ENCODE peak calls at places on chromosome 21, in four cellular contexts. B, Y, V and W are unnamed samples.

GRCh38 chr21:15011967-15012366 is 52.8 kb downstream of the NRIP1 start:
- DNase-seq in B (no peak), Y (no peak), V (no peak), W (no peak)

GRCh38 chr21:39012314-39013230 is 170.7 kb downstream of the PSMG1 start:
- DNase-seq in B (no peak), Y (no peak), V (no peak), W (no peak)

GRCh38 chr21:21085206-21085605 is 87.0 kb downstream of the NCAM2 start:
- DNase-seq in B (no peak), Y (no peak), V (no peak), W (no peak)

GRCh38 chr21:14866859-14867560 is 197.8 kb downstream of the NRIP1 start:
- DNase-seq in B (no peak), Y (no peak), V (no peak), W (no peak)

GRCh38 chr21:20802631-20803260 is 195.5 kb upstream of the NCAM2 start:
- DNase-seq in B (no peak), Y (no peak), V (no peak), W (no peak)

GRCh38 chr21:25934771-25935224 is 200.0 kb downstream of the GABPA start:
- DNase-seq in B (no peak), Y (peak), V (no peak), W (no peak)

GRCh38 chr21:38267136-38267535 is 10.3 kb downstream of the KCNJ15 start:
- DNase-seq in B (no peak), Y (no peak), V (no peak), W (no peak)

GRCh38 chr21:14366998-14367397 is 15.9 kb downstream of the HSPA13 start:
- DNase-seq in B (no peak), Y (no peak), V (no peak), W (no peak)

GRCh38 chr21:39799178-39799577 is 54.2 kb downstream of the IGSF5 start:
- DNase-seq in B (no peak), Y (no peak), V (no peak), W (no peak)

GRCh38 chr21:41876396-41876795 is 2.7 kb downstream of the PRDM15 start:
- DNase-seq in B (no peak), Y (no peak), V (no peak), W (no peak)

GRCh38 chr21:41875086-41875485 is 4.1 kb downstream of the PRDM15 start:
- DNase-seq in B (no peak), Y (no peak), V (no peak), W (no peak)

GRCh38 chr21:41873005-41873404 is 6.1 kb downstream of the PRDM15 start:
- DNase-seq in B (no peak), Y (no peak), V (no peak), W (no peak)

GRCh38 chr21:41873426-41873825 is 5.7 kb downstream of the PRDM15 start:
- DNase-seq in B (no peak), Y (no peak), V (no peak), W (no peak)

GRCh38 chr21:41874611-41875010 is 4.5 kb downstream of the PRDM15 start:
- DNase-seq in B (no peak), Y (no peak), V (no peak), W (no peak)
- TF ChIP-seq HDAC2 in B (no peak), Y (no peak), V (no peak), W (no peak)

GRCh38 chr21:36113647-36114428 is 21.0 kb upstream of the CBR3 start:
- DNase-seq in B (no peak), Y (peak), V (no peak), W (no peak)
- TF ChIP-seq ATF2 in B (no peak), Y (no peak), V (no peak), W (no peak)

DNA sequence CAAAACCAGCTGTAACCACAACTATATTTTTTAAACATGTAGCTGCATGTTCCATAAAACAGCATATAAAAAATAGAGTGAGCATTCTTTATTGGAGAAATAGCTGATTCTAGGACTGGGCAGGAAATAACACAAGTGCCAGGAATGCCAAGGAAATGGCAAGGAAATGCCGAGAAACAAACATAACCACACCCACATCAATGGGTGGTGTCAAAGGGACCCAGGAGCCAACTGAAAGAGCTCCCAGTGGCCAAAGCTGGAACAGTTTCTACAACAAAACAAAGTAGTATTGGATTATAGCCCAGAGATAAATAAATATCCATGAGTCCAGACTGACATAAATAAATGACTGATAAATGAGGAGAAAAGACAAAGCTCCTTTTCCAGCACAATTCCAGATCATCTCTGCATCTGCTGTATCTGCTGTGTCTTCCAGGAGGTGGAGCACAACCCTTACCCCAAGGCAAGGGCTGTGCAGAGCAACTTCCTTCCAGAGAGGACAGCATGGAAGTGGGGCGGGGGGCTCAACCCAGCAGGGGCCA is 28.1 kb downstream of the ADARB1 start:
- DNase-seq in B (no peak), Y (no peak), V (no peak), W (no peak)
- TF ChIP-seq HDAC2 in B (no peak), Y (no peak), V (no peak), W (no peak)

DNA sequence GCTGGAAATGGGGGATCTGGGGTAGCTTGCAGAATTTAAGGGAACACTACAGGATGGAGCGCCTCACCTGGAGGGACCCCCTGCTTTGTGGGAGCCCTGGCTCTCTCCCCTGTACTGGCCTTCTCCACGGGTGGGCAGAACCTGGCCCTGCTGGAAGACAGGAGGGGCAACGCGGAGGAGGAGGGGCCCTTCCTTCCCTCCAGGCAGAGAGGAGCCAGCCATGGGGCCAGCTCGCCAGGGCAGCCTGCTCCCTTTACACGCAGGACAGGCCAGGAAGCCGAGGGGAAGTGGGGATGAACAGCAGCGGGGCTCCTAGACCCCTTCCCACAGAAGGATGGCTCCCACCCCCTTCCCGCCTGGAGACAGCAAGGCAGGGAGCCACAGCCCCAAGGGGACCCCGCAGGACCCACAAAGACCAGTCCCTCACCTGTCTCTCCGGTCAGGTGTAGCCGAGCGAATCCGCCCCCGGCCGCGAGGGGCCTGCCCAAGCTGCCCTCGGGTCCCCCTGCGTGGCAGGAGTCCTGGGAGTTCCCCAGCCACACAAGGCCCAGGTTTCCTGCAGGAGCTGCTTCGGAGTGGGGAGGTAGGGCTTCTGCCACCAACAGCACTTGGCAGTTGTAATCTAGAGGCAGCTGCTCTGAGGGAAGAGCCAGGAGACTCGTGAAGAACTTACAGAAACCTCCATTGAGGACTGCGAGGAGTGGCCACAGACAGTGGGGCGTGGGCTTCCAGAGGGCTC is 1.6 kb upstream of the SLC19A1 start:
- DNase-seq in B (no peak), Y (no peak), V (no peak), W (no peak)
- TF ChIP-seq ATF2 in B (no peak), Y (no peak), V (no peak), W (no peak)

GRCh38 chr21:34630536-34631143 is 15.7 kb upstream of the RCAN1 start:
- DNase-seq in B (no peak), Y (peak), V (peak), W (peak)
- TF ChIP-seq HDAC2 in B (no peak), Y (no peak), V (no peak), W (no peak)

DNA sequence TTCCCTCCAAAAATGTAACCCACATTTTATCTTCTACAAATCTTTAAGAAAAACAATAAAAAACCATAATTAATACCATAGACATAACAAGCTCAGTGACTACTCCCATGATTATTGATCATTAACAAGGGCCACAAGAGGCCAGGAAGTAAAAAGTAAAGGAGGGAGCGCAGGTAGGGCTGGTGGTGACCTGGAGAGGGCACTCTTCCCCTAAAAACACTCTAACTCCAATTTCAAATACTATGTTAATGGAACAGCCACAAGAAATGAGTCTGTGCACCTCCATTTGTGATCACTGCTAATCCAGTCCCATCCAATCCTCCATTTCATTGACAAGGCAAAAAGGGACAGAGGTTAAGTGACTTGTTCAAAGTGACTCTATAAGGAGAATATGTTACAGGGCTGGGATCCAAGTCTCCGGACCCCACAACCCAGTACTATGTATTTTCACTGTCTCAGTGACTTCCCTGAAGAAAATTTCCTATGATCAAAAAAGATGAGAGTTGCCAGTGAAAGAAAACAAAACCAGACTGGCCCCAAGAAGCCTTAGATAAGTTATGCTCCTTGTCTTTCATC is 41.2 kb upstream of the CFAP298 start:
- DNase-seq in B (no peak), Y (peak), V (no peak), W (peak)
- TF ChIP-seq ATF2 in B (no peak), Y (no peak), V (no peak), W (no peak)

GRCh38 chr21:28635541-28635940 is 357.1 kb downstream of the LTN1 start:
- DNase-seq in B (no peak), Y (no peak), V (no peak), W (no peak)
- TF ChIP-seq HDAC2 in B (no peak), Y (no peak), V (no peak), W (no peak)

GRCh38 chr21:34355570-34355969 is 8.2 kb upstream of the KCNE2 start:
- DNase-seq in B (no peak), Y (no peak), V (no peak), W (no peak)

GRCh38 chr21:34354836-34355235 is 9.0 kb upstream of the KCNE2 start:
- DNase-seq in B (no peak), Y (no peak), V (no peak), W (no peak)

GRCh38 chr21:34348890-34349519 is 14.8 kb upstream of the KCNE2 start:
- DNase-seq in B (no peak), Y (no peak), V (no peak), W (no peak)

GRCh38 chr21:34352556-34352955 is 11.2 kb upstream of the KCNE2 start:
- DNase-seq in B (no peak), Y (no peak), V (no peak), W (no peak)

DNA sequence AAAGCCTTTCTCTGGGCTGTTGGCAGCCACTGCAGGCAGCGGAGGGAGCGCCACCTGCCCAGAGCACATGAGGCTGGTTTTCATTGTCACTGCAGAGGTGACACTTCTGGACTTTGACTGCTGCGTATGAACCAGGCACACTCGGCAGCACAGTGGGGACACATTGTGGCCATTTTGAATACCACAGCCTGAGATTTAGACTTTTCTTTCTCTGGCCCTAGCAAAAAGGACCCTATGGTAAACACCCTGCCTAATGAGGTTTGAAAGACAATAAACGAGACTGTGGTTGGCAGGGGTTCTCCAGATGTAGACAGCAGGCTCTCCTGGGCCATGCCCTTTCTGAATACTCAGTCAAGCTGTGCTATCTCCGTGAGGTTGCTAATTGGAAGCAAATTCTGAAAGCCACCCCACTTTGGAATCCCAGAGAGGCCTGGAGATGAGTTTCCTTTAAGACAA is 12.0 kb upstream of the KCNE2 start:
- DNase-seq in B (no peak), Y (peak), V (peak), W (peak)
- TF ChIP-seq ATF2 in B (no peak), Y (no peak), V (no peak), W (no peak)

DNA sequence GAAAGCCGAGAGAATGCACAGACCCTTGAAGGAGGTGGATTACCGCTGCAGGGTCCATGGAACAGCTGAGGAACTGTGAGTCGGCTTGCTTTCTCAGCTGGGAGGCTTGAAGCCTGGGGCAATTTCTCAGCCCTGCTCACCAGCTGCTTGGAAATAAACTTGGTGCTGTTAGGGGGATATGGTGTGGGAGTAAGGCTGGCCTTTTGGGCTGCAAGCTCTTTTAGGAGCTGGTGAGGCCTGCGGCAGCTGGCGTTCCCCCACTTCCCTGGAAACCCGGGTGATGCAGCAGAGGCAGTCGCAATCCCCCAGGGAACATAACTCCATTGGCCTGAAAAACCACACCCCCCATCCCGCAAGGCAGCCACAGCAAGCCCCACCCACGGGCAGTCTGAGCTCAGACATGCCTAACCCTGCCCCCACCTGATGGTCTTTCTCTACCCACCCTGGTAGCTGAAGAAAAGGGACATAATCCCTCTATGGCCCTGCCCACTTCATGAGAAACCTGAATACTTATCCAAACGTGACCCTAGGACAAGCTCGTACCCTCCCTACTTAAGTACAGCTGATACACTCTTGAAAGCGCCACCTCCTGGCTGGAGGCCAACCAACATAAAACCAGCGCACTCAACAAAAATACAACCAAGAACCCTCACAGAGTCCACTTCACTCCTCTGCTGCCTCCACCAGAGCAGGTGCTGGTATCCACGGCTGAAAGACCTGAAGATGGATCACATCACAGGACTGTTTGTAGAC is 1995.8 kb downstream of the NCAM2 start:
- DNase-seq in B (no peak), Y (no peak), V (no peak), W (no peak)
- TF ChIP-seq HDAC2 in B (no peak), Y (no peak), V (no peak), W (no peak)

GRCh38 chr21:46569071-46569470 is 35.8 kb downstream of the S100B start:
- DNase-seq in B (no peak), Y (no peak), V (no peak), W (peak)
- TF ChIP-seq ATF2 in B (no peak), Y (no peak), V (no peak), W (no peak)